ENCODE peak calls at places on chromosome 1, in eight cellular contexts. W, D, L, P, N, J, R and E are unnamed samples.

GRCh38 chr1:204623894-204624361 is 61.6 kb downstream of the LRRN2 start:
- DNase-seq in W (no peak), D (no peak), L (no peak), P (no peak), N (peak), J (no peak), R (no peak), E (peak)

GRCh38 chr1:15965228-15965767 is 10.6 kb downstream of the ZBTB17 start:
- DNase-seq in W (peak), D (peak), L (no peak), P (no peak), N (peak), J (peak), R (no peak), E (no peak)

GRCh38 chr1:52057245-52057644 is 1.1 kb downstream of the BTF3L4 start:
- DNase-seq in W (peak), D (no peak), L (no peak), P (no peak), N (peak), J (peak), R (no peak), E (no peak)

GRCh38 chr1:17640975-17641374 is 101.5 kb downstream of the ARHGEF10L start:
- DNase-seq in W (no peak), D (no peak), L (no peak), P (no peak), N (no peak), J (no peak), R (no peak), E (no peak)

GRCh38 chr1:112905420-112906154 is 50.4 kb downstream of the SLC16A1 start:
- DNase-seq in W (peak), D (no peak), L (no peak), P (no peak), N (peak), J (peak), R (no peak), E (peak)

GRCh38 chr1:47547753-47548152 is 109.9 kb downstream of the FOXD2 start:
- DNase-seq in W (no peak), D (no peak), L (no peak), P (no peak), N (peak), J (no peak), R (no peak), E (no peak)

GRCh38 chr1:34164510-34165381 is at the start of gene CSMD2:
- DNase-seq in W (peak), D (no peak), L (peak), P (no peak), N (peak), J (peak), R (no peak), E (no peak)

GRCh38 chr1:205316179-205316578 is 5.4 kb downstream of the NUAK2 start:
- DNase-seq in W (peak), D (no peak), L (no peak), P (no peak), N (no peak), J (no peak), R (no peak), E (no peak)

GRCh38 chr1:106975944-106976343 is 80.5 kb upstream of the PRMT6 start:
- DNase-seq in W (no peak), D (no peak), L (no peak), P (no peak), N (peak), J (no peak), R (no peak), E (peak)

GRCh38 chr1:224763126-224763764 is 147.1 kb downstream of the CNIH3 start:
- DNase-seq in W (no peak), D (no peak), L (no peak), P (no peak), N (no peak), J (no peak), R (no peak), E (no peak)